ENCODE peak calls at places on chromosome 15, in ten cellular contexts. Z is cardiac muscle cell, F is WERI-Rb-1, S is upper lobe of left lung, H is neural crest cell, E is WTC11, O is kidney, G is RWPE1, B is A549, A is AG10803. C is an unnamed sample.

GRCh38 chr15:90560229-90560771 is 30.6 kb downstream of the CRTC3 start:
- DNase-seq in Z (peak), F (no peak), S (no peak), H (no peak), E (no peak), O (no peak), G (peak), B (peak), A (peak), C (no peak)

GRCh38 chr15:45991863-45992262 is 357.0 kb downstream of the SQOR start:
- DNase-seq in Z (no peak), F (no peak), S (no peak), H (no peak), E (no peak), O (no peak), G (no peak), B (no peak), A (no peak), C (no peak)

GRCh38 chr15:68197170-68197492 is 8.0 kb downstream of the CALML4 start:
- DNase-seq in Z (no peak), F (no peak), S (no peak), H (no peak), E (no peak), O (peak), G (no peak), B (no peak), A (no peak), C (no peak)

GRCh38 chr15:75994220-75994619 is 18.0 kb downstream of the NRG4 start:
- DNase-seq in Z (no peak), F (no peak), S (no peak), H (no peak), E (no peak), O (no peak), G (no peak), B (no peak), A (no peak), C (no peak)

GRCh38 chr15:29695486-29696167 is 126.6 kb downstream of the TJP1 start:
- DNase-seq in Z (no peak), F (peak), S (no peak), H (no peak), E (peak), O (no peak), G (no peak), B (peak), A (no peak), C (no peak)

GRCh38 chr15:85030301-85031049 is 48.8 kb downstream of the PDE8A start:
- DNase-seq in Z (peak), F (no peak), S (no peak), H (no peak), E (no peak), O (no peak), G (peak), B (no peak), A (peak), C (no peak)

GRCh38 chr15:48395532-48396011 is 64.3 kb downstream of the DUT start:
- DNase-seq in Z (no peak), F (no peak), S (peak), H (no peak), E (no peak), O (no peak), G (peak), B (no peak), A (peak), C (no peak)

GRCh38 chr15:87716422-87716821 is 540.1 kb downstream of the NTRK3 start:
- DNase-seq in Z (no peak), F (no peak), S (no peak), H (no peak), E (peak), O (no peak), G (no peak), B (no peak), A (no peak), C (no peak)

GRCh38 chr15:57510647-57511046 is 81.1 kb upstream of the MYZAP start:
- DNase-seq in Z (peak), F (no peak), S (no peak), H (no peak), E (no peak), O (no peak), G (no peak), B (no peak), A (peak), C (no peak)

GRCh38 chr15:56496635-56497034 is 31.7 kb upstream of the MNS1 start:
- DNase-seq in Z (peak), F (peak), S (no peak), H (no peak), E (no peak), O (no peak), G (peak), B (peak), A (peak), C (no peak)

GRCh38 chr15:27410986-27411385 is 440.0 kb downstream of the GABRG3 start:
- DNase-seq in Z (no peak), F (no peak), S (no peak), H (no peak), E (no peak), O (no peak), G (no peak), B (peak), A (no peak), C (no peak)

GRCh38 chr15:40941528-40942336 is 11.5 kb upstream of the CHAC1 start:
- DNase-seq in Z (peak), F (peak), S (peak), H (peak), E (peak), O (peak), G (peak), B (peak), A (peak), C (peak)

GRCh38 chr15:80999623-81000036 is 1.1 kb upstream of the TLNRD1 start:
- DNase-seq in Z (no peak), F (no peak), S (no peak), H (no peak), E (no peak), O (peak), G (peak), B (no peak), A (no peak), C (no peak)

GRCh38 chr15:58179741-58180381 is 41.7 kb downstream of the AQP9 start:
- DNase-seq in Z (peak), F (no peak), S (no peak), H (no peak), E (no peak), O (no peak), G (peak), B (no peak), A (no peak), C (no peak)

GRCh38 chr15:95024388-95024787 is 793.0 kb downstream of the MCTP2 start:
- DNase-seq in Z (peak), F (no peak), S (no peak), H (no peak), E (no peak), O (no peak), G (peak), B (peak), A (peak), C (no peak)

GRCh38 chr15:89750560-89751542 is at the start of gene MESP1:
- DNase-seq in Z (peak), F (peak), S (peak), H (peak), E (peak), O (peak), G (peak), B (peak), A (peak), C (peak)

GRCh38 chr15:48025118-48025517 is 95.7 kb upstream of the SLC24A5 start:
- DNase-seq in Z (no peak), F (no peak), S (no peak), H (no peak), E (no peak), O (no peak), G (no peak), B (no peak), A (no peak), C (no peak)

GRCh38 chr15:94070341-94071275 is 160.8 kb upstream of the MCTP2 start:
- DNase-seq in Z (no peak), F (no peak), S (peak), H (peak), E (peak), O (peak), G (no peak), B (peak), A (peak), C (no peak)

GRCh38 chr15:37095993-37096877 is 4.1 kb downstream of the MEIS2 start:
- DNase-seq in Z (peak), F (peak), S (no peak), H (no peak), E (peak), O (peak), G (no peak), B (no peak), A (no peak), C (no peak)

GRCh38 chr15:67010898-67011619 is 54.3 kb upstream of the SMAD3 start:
- DNase-seq in Z (no peak), F (no peak), S (no peak), H (no peak), E (no peak), O (no peak), G (no peak), B (no peak), A (peak), C (no peak)

GRCh38 chr15:41513282-41514227 is at the start of gene LTK:
- DNase-seq in Z (no peak), F (peak), S (peak), H (peak), E (peak), O (no peak), G (no peak), B (no peak), A (peak), C (no peak)

GRCh38 chr15:88255109-88255495 is 1.4 kb downstream of the NTRK3 start:
- DNase-seq in Z (no peak), F (no peak), S (no peak), H (no peak), E (peak), O (no peak), G (no peak), B (no peak), A (no peak), C (no peak)

GRCh38 chr15:42080585-42081462 is 13.5 kb downstream of the PLA2G4D start:
- DNase-seq in Z (peak), F (no peak), S (peak), H (no peak), E (no peak), O (no peak), G (no peak), B (no peak), A (no peak), C (no peak)

GRCh38 chr15:75347222-75348033 is 589 bp downstream of the NEIL1 start:
- DNase-seq in Z (peak), F (peak), S (peak), H (peak), E (peak), O (peak), G (peak), B (no peak), A (no peak), C (peak)

GRCh38 chr15:66841953-66842681 is 140.1 kb downstream of the SMAD6 start:
- DNase-seq in Z (peak), F (peak), S (peak), H (no peak), E (peak), O (peak), G (peak), B (peak), A (peak), C (peak)

GRCh38 chr15:85974348-85974705 is 105.3 kb upstream of the AGBL1 start:
- DNase-seq in Z (no peak), F (no peak), S (no peak), H (no peak), E (no peak), O (no peak), G (peak), B (no peak), A (no peak), C (no peak)

GRCh38 chr15:85407421-85408269 is 27.2 kb downstream of the AKAP13 start:
- DNase-seq in Z (peak), F (no peak), S (no peak), H (no peak), E (no peak), O (no peak), G (peak), B (peak), A (peak), C (no peak)

GRCh38 chr15:58510715-58511465 is 79.1 kb downstream of the LIPC start:
- DNase-seq in Z (peak), F (no peak), S (no peak), H (no peak), E (no peak), O (no peak), G (no peak), B (no peak), A (peak), C (no peak)

GRCh38 chr15:49044761-49045571 is 1.3 kb downstream of the SECISBP2L start:
- DNase-seq in Z (peak), F (no peak), S (no peak), H (no peak), E (no peak), O (no peak), G (peak), B (no peak), A (peak), C (no peak)

GRCh38 chr15:96359772-96360498 is 29.4 kb downstream of the NR2F2 start:
- DNase-seq in Z (peak), F (no peak), S (peak), H (no peak), E (no peak), O (peak), G (no peak), B (no peak), A (no peak), C (no peak)

GRCh38 chr15:27473846-27474245 is 502.9 kb downstream of the GABRG3 start:
- DNase-seq in Z (no peak), F (no peak), S (no peak), H (no peak), E (no peak), O (no peak), G (no peak), B (no peak), A (no peak), C (no peak)

GRCh38 chr15:38128389-38128788 is 124.2 kb upstream of the SPRED1 start:
- DNase-seq in Z (peak), F (no peak), S (no peak), H (no peak), E (no peak), O (no peak), G (no peak), B (no peak), A (peak), C (no peak)

GRCh38 chr15:35624881-35625280 is 78.9 kb upstream of the DPH6 start:
- DNase-seq in Z (peak), F (no peak), S (no peak), H (no peak), E (no peak), O (peak), G (no peak), B (no peak), A (peak), C (no peak)

GRCh38 chr15:101672298-101672697 is 20.1 kb upstream of the TM2D3 start:
- DNase-seq in Z (peak), F (no peak), S (no peak), H (no peak), E (peak), O (no peak), G (no peak), B (no peak), A (no peak), C (no peak)
- TF ChIP-seq CTCF in Z (no peak), F (no peak), S (no peak), H (no peak), E (no peak), O (no peak), G (no peak), B (no peak), A (no peak), C (no peak)

GRCh38 chr15:60901647-60902046 is 327.5 kb downstream of the RORA start:
- DNase-seq in Z (no peak), F (no peak), S (no peak), H (no peak), E (no peak), O (no peak), G (no peak), B (no peak), A (peak), C (no peak)

GRCh38 chr15:60905587-60905986 is 323.5 kb downstream of the RORA start:
- DNase-seq in Z (no peak), F (peak), S (no peak), H (no peak), E (peak), O (no peak), G (no peak), B (no peak), A (no peak), C (no peak)

GRCh38 chr15:60899967-60900356 is 329.1 kb downstream of the RORA start:
- DNase-seq in Z (no peak), F (no peak), S (no peak), H (no peak), E (no peak), O (no peak), G (no peak), B (no peak), A (no peak), C (no peak)

GRCh38 chr15:60906275-60906674 is 322.8 kb downstream of the RORA start:
- DNase-seq in Z (no peak), F (no peak), S (no peak), H (no peak), E (no peak), O (no peak), G (no peak), B (no peak), A (no peak), C (no peak)

DNA sequence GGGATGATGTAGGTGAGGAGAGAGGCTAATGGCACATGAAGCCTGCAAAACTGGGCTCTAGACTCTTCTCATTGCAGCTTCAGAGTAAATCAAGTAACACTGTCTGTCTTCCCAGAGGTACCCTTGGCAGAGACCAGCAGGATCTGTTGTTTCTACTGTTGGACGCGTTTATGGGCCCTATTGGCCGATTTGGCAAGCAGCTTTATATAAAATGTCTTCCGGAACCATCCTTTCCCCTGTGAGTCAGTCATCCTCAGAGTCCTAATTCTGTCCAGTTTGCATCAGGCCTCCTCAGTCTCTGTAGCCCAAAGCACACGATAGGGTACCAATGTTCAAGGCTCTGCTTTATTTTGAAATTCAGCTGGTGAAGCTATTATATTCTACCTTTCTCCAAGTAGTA is 325.9 kb downstream of the RORA start:
- DNase-seq in Z (no peak), F (no peak), S (no peak), H (no peak), E (no peak), O (no peak), G (no peak), B (no peak), A (no peak), C (no peak)
- TF ChIP-seq CTCF in Z (no peak), F (no peak), S (no peak), H (no peak), E (no peak), O (no peak), G (no peak), B (no peak), A (no peak), C (no peak)

GRCh38 chr15:69576948-69577351 is 124.3 kb downstream of the RPLP1 start:
- DNase-seq in Z (no peak), F (no peak), S (no peak), H (no peak), E (no peak), O (peak), G (no peak), B (no peak), A (no peak), C (no peak)

GRCh38 chr15:69575387-69575786 is 122.8 kb downstream of the RPLP1 start:
- DNase-seq in Z (no peak), F (no peak), S (no peak), H (no peak), E (no peak), O (peak), G (no peak), B (no peak), A (no peak), C (no peak)

GRCh38 chr15:69577397-69577796 is 124.8 kb downstream of the RPLP1 start:
- DNase-seq in Z (no peak), F (no peak), S (no peak), H (no peak), E (no peak), O (peak), G (no peak), B (no peak), A (no peak), C (no peak)

GRCh38 chr15:69574506-69574905 is 121.9 kb downstream of the RPLP1 start:
- DNase-seq in Z (no peak), F (no peak), S (no peak), H (no peak), E (no peak), O (no peak), G (no peak), B (no peak), A (no peak), C (no peak)

DNA sequence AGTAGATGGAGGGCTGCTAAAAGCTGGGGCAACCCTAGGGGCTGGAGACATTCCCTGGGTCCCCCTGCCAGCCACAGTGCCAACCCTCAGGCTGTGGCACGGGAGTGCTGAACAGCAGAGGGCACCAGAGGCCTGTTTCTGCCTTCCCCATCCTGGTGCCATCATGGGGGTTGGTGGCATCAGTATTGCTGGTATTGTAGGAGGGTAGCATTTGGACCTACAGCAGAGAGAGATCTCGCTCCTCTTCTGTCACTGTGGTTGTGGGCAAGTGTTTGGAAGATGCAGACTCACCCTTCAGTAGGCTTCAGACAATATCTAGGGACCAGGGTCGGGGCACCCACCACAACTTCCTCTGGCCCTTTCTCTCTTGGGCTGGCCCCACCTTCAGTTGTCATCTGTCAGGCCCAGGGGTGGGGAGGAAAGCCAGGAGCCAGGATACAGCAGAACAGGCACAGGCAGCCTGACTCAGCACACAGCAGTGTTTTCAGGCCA is 123.5 kb downstream of the RPLP1 start:
- DNase-seq in Z (peak), F (peak), S (no peak), H (peak), E (peak), O (peak), G (peak), B (peak), A (peak), C (no peak)
- TF ChIP-seq CTCF in Z (peak), F (peak), S (peak), H (peak), E (peak), O (peak), G (peak), B (peak), A (peak), C (peak)

GRCh38 chr15:77871838-77872371 is 205.6 kb downstream of the TBC1D2B start:
- DNase-seq in Z (no peak), F (peak), S (peak), H (no peak), E (peak), O (peak), G (no peak), B (no peak), A (no peak), C (no peak)
- TF ChIP-seq CTCF in Z (peak), F (peak), S (no peak), H (peak), E (peak), O (no peak), G (no peak), B (no peak), A (no peak), C (peak)

DNA sequence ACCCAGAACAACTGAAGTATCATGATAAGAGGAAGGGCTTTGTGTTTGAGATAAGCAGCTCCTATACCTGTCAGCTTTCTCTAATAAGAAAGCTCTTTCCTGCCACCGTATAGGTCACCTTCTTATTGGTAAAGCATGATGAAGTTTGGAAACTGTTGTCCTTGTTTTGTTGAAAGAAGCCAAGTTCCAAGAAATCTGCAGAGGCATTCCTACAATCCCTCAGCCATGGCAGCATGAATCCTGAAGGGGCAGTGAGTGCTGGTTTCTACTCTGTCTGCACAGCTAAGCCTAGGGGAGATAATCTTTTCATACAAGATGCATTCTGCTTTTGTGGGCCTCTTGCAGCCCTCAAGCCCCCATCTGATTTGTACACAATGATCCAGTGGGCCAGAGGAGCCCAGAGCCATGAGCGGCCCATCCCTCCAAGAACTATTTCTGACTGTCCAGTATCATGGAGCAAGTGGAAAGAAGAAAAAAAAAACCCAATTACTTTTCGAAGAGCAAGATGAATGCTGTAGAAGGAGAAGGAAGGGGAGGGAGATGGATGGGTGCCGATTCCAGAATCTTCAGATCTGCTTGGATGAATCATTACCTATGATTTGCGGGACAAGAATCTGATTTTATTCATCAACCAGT is 1.9 kb upstream of the THBS1 start:
- DNase-seq in Z (peak), F (no peak), S (no peak), H (no peak), E (no peak), O (no peak), G (no peak), B (no peak), A (peak), C (no peak)
- TF ChIP-seq CTCF in Z (peak), F (peak), S (no peak), H (no peak), E (no peak), O (no peak), G (no peak), B (no peak), A (peak), C (no peak)

GRCh38 chr15:39497016-39497758 is 83.7 kb upstream of the THBS1 start:
- DNase-seq in Z (no peak), F (no peak), S (peak), H (no peak), E (no peak), O (no peak), G (no peak), B (no peak), A (no peak), C (no peak)
- TF ChIP-seq CTCF in Z (no peak), F (no peak), S (no peak), H (no peak), E (no peak), O (no peak), G (no peak), B (no peak), A (no peak), C (no peak)

C was measured in progenitor cell of endocrine pancreas.